ENCODE peak calls at places on chromosomes 5 and 9, in seven cellular contexts. B, P, U, G, R, W and V are unnamed samples.

GRCh38 chr5:135478938-135479337 is 26.8 kb upstream of the TIFAB start:
- DNase-seq in B (no peak), W (no peak), R (no peak), G (no peak), U (no peak), P (no peak), V (no peak)

GRCh38 chr5:72063219-72063819 is 44.0 kb upstream of the MAP1B start:
- DNase-seq in W (no peak), R (no peak), U (peak), G (no peak), B (no peak), P (no peak), V (peak)

GRCh38 chr9:89815903-89816573 is 211.2 kb downstream of the GADD45G start:
- DNase-seq in U (no peak), W (peak), G (peak), R (no peak), P (no peak), B (peak), V (no peak)

GRCh38 chr5:69079556-69079955 is 14.3 kb upstream of the SLC30A5 start:
- DNase-seq in R (no peak), G (no peak), P (peak), W (no peak), B (no peak), U (no peak), V (no peak)

GRCh38 chr9:81789751-81790150 is 100.4 kb upstream of the TLE1 start:
- DNase-seq in W (no peak), B (no peak), G (no peak), U (peak), R (no peak), P (no peak), V (no peak)

GRCh38 chr9:744790-745456 is 96.6 kb upstream of the DMRT1 start:
- DNase-seq in B (peak), P (peak), W (no peak), U (no peak), R (no peak), G (peak), V (no peak)

GRCh38 chr5:72296251-72296650 is 23.8 kb downstream of the MRPS27 start:
- DNase-seq in G (no peak), W (no peak), R (no peak), B (no peak), P (no peak), U (no peak), V (no peak)

GRCh38 chr9:93379051-93379450 is 72.4 kb upstream of the FAM120A start:
- DNase-seq in R (no peak), P (no peak), B (no peak), W (no peak), G (no peak), U (no peak), V (no peak)

GRCh38 chr5:169121631-169122420 is 179.1 kb downstream of the SLIT3 start:
- DNase-seq in U (no peak), R (no peak), B (no peak), W (no peak), G (no peak), P (no peak), V (no peak)

GRCh38 chr9:114047717-114048116 is 30.4 kb downstream of the AMBP start:
- DNase-seq in W (no peak), B (no peak), P (peak), R (no peak), U (no peak), G (no peak), V (peak)

GRCh38 chr9:91837982-91838731 is 111.9 kb downstream of the ROR2 start:
- DNase-seq in R (peak), W (no peak), P (peak), B (no peak), U (peak), G (peak), V (peak)

GRCh38 chr5:111792659-111793058 is 35.7 kb upstream of the NREP start:
- DNase-seq in R (no peak), B (no peak), U (peak), P (no peak), G (no peak), W (no peak), V (no peak)

GRCh38 chr9:4604678-4605095 is 57.4 kb upstream of the PLPP6 start:
- DNase-seq in U (peak), B (peak), G (peak), W (peak), P (peak), R (peak), V (peak)

GRCh38 chr9:129166962-129167557 is 11.0 kb downstream of the IER5L start:
- DNase-seq in U (peak), R (peak), G (peak), B (peak), P (peak), W (no peak), V (peak)

GRCh38 chr5:60161340-60161934 is 267.9 kb upstream of the PDE4D start:
- DNase-seq in R (no peak), B (no peak), W (peak), G (no peak), P (no peak), U (peak), V (no peak)

GRCh38 chr5:1064383-1065142 is 47.3 kb downstream of the SLC12A7 start:
- DNase-seq in P (no peak), R (no peak), U (no peak), G (no peak), B (no peak), W (no peak), V (no peak)

GRCh38 chr5:150640311-150641005 is at the start of gene SYNPO:
- DNase-seq in B (peak), W (no peak), G (peak), P (no peak), U (peak), R (peak), V (peak)

GRCh38 chr5:150639751-150640150 is 709 bp upstream of the SYNPO start:
- DNase-seq in W (no peak), R (no peak), B (no peak), U (no peak), G (no peak), P (no peak), V (no peak)

GRCh38 chr5:150641826-150642566 is 1.5 kb downstream of the SYNPO start:
- DNase-seq in B (no peak), G (no peak), R (no peak), P (no peak), W (no peak), U (no peak), V (no peak)

GRCh38 chr5:150642567-150642927 is 2.1 kb downstream of the SYNPO start:
- DNase-seq in B (peak), P (peak), W (no peak), U (peak), R (peak), G (peak), V (peak)

GRCh38 chr5:150641006-150641570 is 628 bp downstream of the SYNPO start:
- DNase-seq in W (no peak), R (no peak), P (no peak), B (peak), G (peak), U (peak), V (no peak)
- TF ChIP-seq POLR2A in W (no peak), R (no peak), P (no peak), B (no peak), G (peak), U (peak), V (no peak)

GRCh38 chr5:85458319-85458718 is 1073.6 kb upstream of the EDIL3 start:
- DNase-seq in B (no peak), P (no peak), U (no peak), R (no peak), W (no peak), G (no peak), V (no peak)

GRCh38 chr5:85453026-85453349 is 1068.3 kb upstream of the EDIL3 start:
- DNase-seq in W (no peak), P (no peak), R (no peak), U (no peak), G (no peak), B (no peak), V (no peak)

DNA sequence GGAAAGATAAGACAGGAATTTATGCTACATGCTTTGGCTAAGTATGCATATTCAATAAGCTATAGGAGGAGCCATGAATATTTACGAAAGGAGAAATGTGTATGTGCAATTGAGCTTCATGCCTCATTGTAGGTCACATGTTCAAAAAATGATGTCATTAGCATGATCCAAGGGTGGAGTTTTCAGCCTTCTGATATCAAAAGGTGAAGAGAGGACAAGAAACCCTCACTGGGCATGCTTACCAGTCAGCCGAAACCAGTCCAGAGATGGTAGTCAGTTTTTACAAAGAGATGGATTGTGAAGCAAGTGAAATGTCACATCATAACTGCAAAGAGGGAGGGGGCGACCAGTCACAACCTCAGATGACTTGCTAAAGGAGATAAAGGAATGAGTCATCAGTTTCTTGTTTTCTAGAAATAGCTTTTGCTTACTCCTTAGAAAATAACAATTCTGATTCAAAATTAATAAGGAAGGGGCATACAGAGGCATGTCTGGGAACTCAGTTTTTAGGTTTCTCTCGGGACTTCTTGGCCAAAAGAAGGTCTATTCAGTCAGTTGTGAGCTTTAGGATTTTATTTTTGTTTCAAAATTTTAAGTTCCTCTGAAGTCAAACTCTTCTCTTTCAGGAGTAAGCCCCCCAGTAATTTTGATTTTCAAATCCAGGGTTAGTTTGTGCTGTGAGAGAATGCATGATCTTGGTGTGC is 1067.8 kb upstream of the EDIL3 start:
- DNase-seq in G (no peak), R (peak), B (no peak), W (no peak), P (no peak), U (no peak), V (no peak)
- TF ChIP-seq POLR2A in G (no peak), R (no peak), B (no peak), W (no peak), P (no peak), U (no peak), V (no peak)

GRCh38 chr5:132872788-132873118 is 715 bp upstream of the LEAP2 start:
- DNase-seq in W (no peak), U (no peak), G (no peak), R (no peak), B (no peak), P (no peak), V (no peak)

GRCh38 chr5:132873930-132874271 is 433 bp downstream of the LEAP2 start:
- DNase-seq in U (no peak), R (no peak), B (no peak), G (no peak), P (no peak), W (no peak), V (no peak)

GRCh38 chr5:132871459-132871858 is 2.0 kb upstream of the LEAP2 start:
- DNase-seq in U (no peak), R (no peak), W (no peak), B (no peak), G (no peak), P (no peak), V (no peak)

GRCh38 chr5:132871885-132872284 is 1.6 kb upstream of the LEAP2 start:
- DNase-seq in G (no peak), B (no peak), U (no peak), R (no peak), P (no peak), W (no peak), V (no peak)

DNA sequence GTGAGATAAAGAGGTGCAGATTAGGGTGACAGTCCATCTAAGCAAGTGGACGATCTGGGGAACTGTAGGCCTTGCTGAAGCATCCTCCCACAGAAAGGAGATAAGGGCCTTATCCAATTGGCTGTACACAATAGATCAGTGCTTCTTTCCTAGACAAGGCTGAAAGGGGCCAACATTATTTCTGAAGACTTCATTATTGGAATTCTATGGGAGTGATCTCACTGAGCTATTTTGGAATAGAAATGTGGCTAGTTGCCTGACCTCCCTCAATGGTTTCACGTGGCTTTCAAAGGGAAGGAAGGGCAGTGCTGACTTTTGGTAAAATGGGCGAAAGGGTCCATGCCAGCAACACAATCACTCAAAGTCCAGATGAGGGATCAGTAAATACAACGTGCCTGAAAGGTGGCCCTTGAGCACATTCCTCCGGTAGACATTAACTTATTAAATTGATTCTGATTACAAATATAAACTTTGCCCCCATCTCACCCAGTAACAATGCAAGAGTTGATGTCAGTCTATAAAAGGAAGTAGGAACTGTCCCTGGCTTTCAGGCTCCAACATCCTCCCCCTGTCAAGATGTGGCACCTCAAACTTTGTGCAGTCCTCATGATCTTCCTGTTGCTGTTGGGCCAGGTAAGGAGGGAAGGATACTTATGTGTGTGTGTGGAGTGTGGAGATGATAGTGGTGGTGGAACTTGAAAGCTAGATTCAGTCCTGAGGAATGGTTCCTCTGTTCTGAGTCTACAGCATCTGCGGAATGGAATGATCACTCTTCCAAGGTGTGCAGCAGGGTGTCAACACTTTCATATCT is at the start of gene LEAP2:
- DNase-seq in P (peak), U (peak), R (no peak), W (no peak), G (no peak), B (peak), V (no peak)
- TF ChIP-seq POLR2A in P (peak), U (no peak), R (no peak), W (no peak), G (no peak), B (no peak), V (no peak)

GRCh38 chr5:142360607-142361120 is 35.8 kb upstream of the SPRY4 start:
- DNase-seq in W (no peak), U (peak), P (peak), B (no peak), G (no peak), R (no peak), V (no peak)

GRCh38 chr5:142366007-142366406 is 41.2 kb upstream of the SPRY4 start:
- DNase-seq in W (no peak), R (no peak), B (no peak), P (no peak), G (no peak), U (no peak), V (no peak)

GRCh38 chr5:142368529-142368928 is 43.7 kb upstream of the SPRY4 start:
- DNase-seq in B (no peak), U (no peak), W (no peak), R (no peak), P (no peak), G (no peak), V (peak)

GRCh38 chr5:142363619-142363963 is 38.8 kb upstream of the SPRY4 start:
- DNase-seq in P (no peak), R (no peak), G (no peak), W (no peak), U (no peak), B (no peak), V (no peak)

GRCh38 chr5:142364251-142365145 is 39.7 kb upstream of the SPRY4 start:
- DNase-seq in P (no peak), U (no peak), R (no peak), G (peak), B (peak), W (no peak), V (peak)
- TF ChIP-seq POLR2A in P (no peak), U (no peak), R (no peak), G (no peak), B (no peak), W (no peak), V (no peak)

GRCh38 chr9:134320916-134321570 is 5.2 kb upstream of the RXRA start:
- DNase-seq in U (no peak), P (no peak), B (peak), W (no peak), R (no peak), G (peak), V (peak)
- TF ChIP-seq POLR2A in U (no peak), P (no peak), B (no peak), W (no peak), R (no peak), G (no peak), V (no peak)

GRCh38 chr5:43115968-43116367 is 4.7 kb upstream of the ZNF131 start:
- DNase-seq in W (no peak), P (no peak), G (no peak), R (no peak), U (no peak), B (no peak), V (no peak)

GRCh38 chr5:43117092-43117491 is 3.6 kb upstream of the ZNF131 start:
- DNase-seq in R (no peak), U (no peak), B (no peak), G (no peak), P (no peak), W (no peak), V (no peak)

GRCh38 chr5:43123887-43124286 is 3.2 kb downstream of the ZNF131 start:
- DNase-seq in B (no peak), G (no peak), U (no peak), R (no peak), W (no peak), P (no peak), V (no peak)

GRCh38 chr5:43120720-43121564 is at the start of gene ZNF131:
- DNase-seq in P (peak), U (peak), B (peak), G (peak), W (peak), R (peak), V (peak)

GRCh38 chr5:43121565-43122484 is 1.1 kb downstream of the ZNF131 start:
- DNase-seq in P (peak), G (no peak), B (peak), W (no peak), R (peak), U (peak), V (peak)
- TF ChIP-seq POLR2A in P (peak), G (peak), B (peak), W (no peak), R (peak), U (peak), V (no peak)

GRCh38 chr5:177447066-177447610 is 524 bp downstream of the PRR7 start:
- DNase-seq in R (peak), P (peak), B (no peak), G (peak), W (peak), U (peak), V (peak)

GRCh38 chr5:177446184-177447065 is at the start of gene PRR7:
- DNase-seq in P (peak), U (peak), W (peak), R (peak), G (peak), B (peak), V (peak)

GRCh38 chr5:177449140-177450061 is 2.8 kb downstream of the PRR7 start:
- DNase-seq in R (no peak), W (no peak), P (no peak), B (no peak), U (no peak), G (no peak), V (no peak)

GRCh38 chr5:177448244-177448950 is 1.8 kb downstream of the PRR7 start:
- DNase-seq in P (no peak), G (no peak), U (no peak), W (no peak), B (no peak), R (no peak), V (no peak)

DNA sequence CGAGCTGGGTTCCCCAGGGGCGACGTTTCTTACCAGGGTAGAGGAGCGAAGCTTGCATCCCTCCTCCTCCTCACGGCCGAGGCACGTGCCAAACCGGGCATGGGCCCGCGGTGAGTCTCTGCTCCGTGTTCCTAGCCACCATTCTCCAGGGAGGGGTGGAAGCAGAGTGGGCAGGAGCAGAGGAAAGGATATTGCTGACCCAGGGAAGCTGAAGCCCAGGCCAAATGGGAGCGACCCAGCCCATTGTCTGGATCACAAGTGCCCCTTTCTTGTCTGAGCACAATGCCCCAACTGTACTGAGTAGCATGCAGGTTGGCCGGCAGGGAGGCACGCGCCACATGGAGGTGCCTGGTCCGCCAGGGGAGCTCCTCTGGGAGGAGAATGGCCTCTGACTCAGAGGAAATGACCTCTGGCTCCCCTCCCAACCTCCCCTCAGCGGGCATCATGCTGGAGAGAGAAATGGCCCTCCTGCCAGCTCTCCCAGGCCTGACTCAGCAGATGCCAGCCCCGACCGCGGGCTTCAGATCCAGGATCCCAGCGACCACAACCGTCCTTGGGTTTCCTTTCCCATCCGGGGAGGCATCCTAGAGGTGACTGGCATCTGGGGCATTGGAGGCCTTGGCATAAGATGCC is 1.1 kb downstream of the PRR7 start:
- DNase-seq in R (peak), U (peak), W (no peak), P (peak), B (peak), G (peak), V (peak)
- TF ChIP-seq POLR2A in R (peak), U (no peak), W (no peak), P (peak), B (no peak), G (no peak), V (no peak)

GRCh38 chr9:120868339-120868675 is 8.7 kb downstream of the PHF19 start:
- DNase-seq in B (no peak), W (no peak), R (no peak), U (peak), G (no peak), P (no peak), V (no peak)
- TF ChIP-seq POLR2A in B (no peak), W (no peak), R (no peak), U (peak), G (peak), P (peak), V (no peak)

GRCh38 chr5:132820162-132820754 is 7.2 kb downstream of the SOWAHA start:
- DNase-seq in G (peak), P (peak), W (peak), B (peak), U (peak), R (peak), V (peak)

GRCh38 chr5:132821350-132821749 is 8.2 kb downstream of the SOWAHA start:
- DNase-seq in B (no peak), R (no peak), W (no peak), G (no peak), P (no peak), U (no peak), V (no peak)

GRCh38 chr5:132823481-132824050 is 6.9 kb downstream of the SHROOM1 start:
- DNase-seq in P (no peak), W (no peak), U (no peak), R (no peak), G (no peak), B (no peak), V (no peak)

GRCh38 chr5:132822650-132823480 is 7.6 kb downstream of the SHROOM1 start:
- DNase-seq in R (no peak), U (no peak), W (no peak), B (no peak), P (peak), G (peak), V (peak)

GRCh38 chr5:132821791-132822190 is 8.7 kb downstream of the SHROOM1 start:
- DNase-seq in B (no peak), W (no peak), P (no peak), G (no peak), U (peak), R (no peak), V (peak)
- TF ChIP-seq POLR2A in B (no peak), W (no peak), P (no peak), G (no peak), U (no peak), R (no peak), V (no peak)

GRCh38 chr5:16528382-16528849 is 62.8 kb upstream of the ZNF622 start:
- DNase-seq in R (no peak), W (no peak), G (no peak), B (no peak), P (no peak), U (no peak), V (no peak)
- TF ChIP-seq POLR2A in R (no peak), W (no peak), G (no peak), B (no peak), P (no peak), U (no peak), V (no peak)